ENCODE peak calls at places on chromosomes 5 and 9, in four cellular contexts. One of them, this sample, is unnamed.

GRCh38 chr5:36606052-36606436 is 362 bp upstream of the SLC1A3 start:
- DNase-seq in K562: no peak
- DNase-seq in esophagus muscularis mucosa: no peak
- DNase-seq in transverse colon: no peak
- DNase-seq in this sample: no peak

GRCh38 chr9:104861406-104861805 is 66.5 kb downstream of the ABCA1 start:
- DNase-seq in K562: no peak
- DNase-seq in esophagus muscularis mucosa: no peak
- DNase-seq in transverse colon: no peak
- DNase-seq in this sample: no peak

GRCh38 chr5:34865131-34865530 is 26.2 kb downstream of the TTC23L start:
- DNase-seq in K562: no peak
- DNase-seq in esophagus muscularis mucosa: no peak
- DNase-seq in transverse colon: no peak
- DNase-seq in this sample: no peak

GRCh38 chr9:110668528-110669167 is at the start of gene MUSK:
- DNase-seq in K562: no peak
- DNase-seq in esophagus muscularis mucosa: no peak
- DNase-seq in transverse colon: no peak
- DNase-seq in this sample: no peak

GRCh38 chr5:120252839-120253238 is 211.3 kb upstream of the PRR16 start:
- DNase-seq in K562: no peak
- DNase-seq in esophagus muscularis mucosa: no peak
- DNase-seq in transverse colon: no peak
- DNase-seq in this sample: no peak

GRCh38 chr5:82397741-82398320 is 119.7 kb upstream of the RPS23 start:
- DNase-seq in K562: no peak
- DNase-seq in esophagus muscularis mucosa: no peak
- DNase-seq in transverse colon: no peak
- DNase-seq in this sample: no peak

GRCh38 chr5:96374653-96375052 is 58.4 kb downstream of the PCSK1 start:
- DNase-seq in K562: no peak
- DNase-seq in esophagus muscularis mucosa: no peak
- DNase-seq in transverse colon: no peak
- DNase-seq in this sample: no peak

GRCh38 chr5:83107692-83108410 is 30.5 kb downstream of the XRCC4 start:
- DNase-seq in K562: no peak
- DNase-seq in esophagus muscularis mucosa: no peak
- DNase-seq in transverse colon: no peak
- DNase-seq in this sample: no peak

GRCh38 chr9:129328357-129329103 is 150.5 kb upstream of the IER5L start:
- DNase-seq in K562: no peak
- DNase-seq in esophagus muscularis mucosa: no peak
- DNase-seq in transverse colon: no peak
- DNase-seq in this sample: no peak

GRCh38 chr5:74148321-74148720 is 492.2 kb downstream of the ENC1 start:
- DNase-seq in K562: no peak
- DNase-seq in esophagus muscularis mucosa: no peak
- DNase-seq in transverse colon: no peak
- DNase-seq in this sample: no peak

GRCh38 chr5:5270958-5271605 is 131.0 kb downstream of the ADAMTS16 start:
- DNase-seq in K562: peak; percentile 9
- DNase-seq in esophagus muscularis mucosa: peak; percentile 92
- DNase-seq in transverse colon: peak; percentile 14
- DNase-seq in this sample: no peak

GRCh38 chr5:163569284-163569683 is 63.9 kb downstream of the MAT2B start:
- DNase-seq in K562: no peak
- DNase-seq in esophagus muscularis mucosa: no peak
- DNase-seq in transverse colon: no peak
- DNase-seq in this sample: no peak

GRCh38 chr9:100714372-100715099 is 136.7 kb downstream of the CAVIN4 start:
- DNase-seq in K562: peak; percentile 75
- DNase-seq in esophagus muscularis mucosa: no peak
- DNase-seq in transverse colon: peak; percentile 50
- DNase-seq in this sample: no peak

GRCh38 chr9:14627513-14627912 is 65.7 kb downstream of the ZDHHC21 start:
- DNase-seq in K562: no peak
- DNase-seq in esophagus muscularis mucosa: no peak
- DNase-seq in transverse colon: no peak
- DNase-seq in this sample: no peak

GRCh38 chr5:83294246-83294645 is 177.3 kb upstream of the VCAN start:
- DNase-seq in K562: no peak
- DNase-seq in esophagus muscularis mucosa: no peak
- DNase-seq in transverse colon: no peak
- DNase-seq in this sample: no peak

GRCh38 chr5:59089767-59090166 is 506.9 kb downstream of the RAB3C start:
- DNase-seq in K562: no peak
- DNase-seq in esophagus muscularis mucosa: no peak
- DNase-seq in transverse colon: no peak
- DNase-seq in this sample: no peak

GRCh38 chr5:38837416-38837815 is 8.4 kb upstream of the OSMR start:
- DNase-seq in K562: no peak
- DNase-seq in esophagus muscularis mucosa: no peak
- DNase-seq in transverse colon: no peak
- DNase-seq in this sample: no peak

GRCh38 chr9:121860744-121861143 is 209.3 kb downstream of the DAB2IP start:
- DNase-seq in K562: no peak
- DNase-seq in esophagus muscularis mucosa: no peak
- DNase-seq in transverse colon: no peak
- DNase-seq in this sample: no peak

GRCh38 chr5:20678814-20679298 is 690.9 kb upstream of the CDH18 start:
- DNase-seq in K562: peak; percentile 12
- DNase-seq in esophagus muscularis mucosa: no peak
- DNase-seq in transverse colon: no peak
- DNase-seq in this sample: no peak

GRCh38 chr5:160926428-160926827 is 74.4 kb upstream of the ATP10B start:
- DNase-seq in K562: no peak
- DNase-seq in esophagus muscularis mucosa: no peak
- DNase-seq in transverse colon: peak; percentile 83
- DNase-seq in this sample: no peak

GRCh38 chr9:92715488-92716231 is 45.7 kb upstream of the IPPK start:
- DNase-seq in K562: peak; percentile 76
- DNase-seq in esophagus muscularis mucosa: no peak
- DNase-seq in transverse colon: no peak
- DNase-seq in this sample: peak; percentile 90

GRCh38 chr5:108749130-108749861 is 1.6 kb downstream of the FER start:
- DNase-seq in K562: peak; percentile 57
- DNase-seq in esophagus muscularis mucosa: no peak
- DNase-seq in transverse colon: no peak
- DNase-seq in this sample: no peak

GRCh38 chr9:32992596-32993238 is 8.7 kb downstream of the APTX start:
- DNase-seq in K562: peak; percentile 12
- DNase-seq in esophagus muscularis mucosa: no peak
- DNase-seq in transverse colon: no peak
- DNase-seq in this sample: no peak

GRCh38 chr5:39452846-39453245 is 28.1 kb upstream of the DAB2 start:
- DNase-seq in K562: no peak
- DNase-seq in esophagus muscularis mucosa: no peak
- DNase-seq in transverse colon: no peak
- DNase-seq in this sample: no peak

GRCh38 chr5:79512692-79513518 is 1.0 kb downstream of the HOMER1 start:
- DNase-seq in K562: peak; percentile 48
- DNase-seq in esophagus muscularis mucosa: no peak
- DNase-seq in transverse colon: no peak
- DNase-seq in this sample: no peak

GRCh38 chr5:62317810-62318209 is 11.8 kb downstream of the KIF2A start:
- DNase-seq in K562: no peak
- DNase-seq in esophagus muscularis mucosa: no peak
- DNase-seq in transverse colon: no peak
- DNase-seq in this sample: no peak

GRCh38 chr5:124253421-124253820 is 493.0 kb downstream of the ZNF608 start:
- DNase-seq in K562: no peak
- DNase-seq in esophagus muscularis mucosa: peak; percentile 34
- DNase-seq in transverse colon: no peak
- DNase-seq in this sample: no peak

GRCh38 chr5:171599396-171599795 is 179.9 kb downstream of the FGF18 start:
- DNase-seq in K562: no peak
- DNase-seq in esophagus muscularis mucosa: no peak
- DNase-seq in transverse colon: no peak
- DNase-seq in this sample: peak; percentile 71

GRCh38 chr5:138542120-138542955 is 698 bp downstream of the ETF1 start:
- DNase-seq in K562: no peak
- DNase-seq in esophagus muscularis mucosa: no peak
- DNase-seq in transverse colon: peak; percentile 21
- DNase-seq in this sample: peak; percentile 88

GRCh38 chr5:168311061-168311566 is 19.7 kb downstream of the WWC1 start:
- DNase-seq in K562: peak; percentile 3
- DNase-seq in esophagus muscularis mucosa: no peak
- DNase-seq in transverse colon: peak; percentile 59
- DNase-seq in this sample: no peak

GRCh38 chr5:133605323-133605722 is 7.0 kb downstream of the FSTL4 start:
- DNase-seq in K562: no peak
- DNase-seq in esophagus muscularis mucosa: peak; percentile 62
- DNase-seq in transverse colon: no peak
- DNase-seq in this sample: no peak

GRCh38 chr9:14309403-14309802 is 4.5 kb downstream of the NFIB start:
- DNase-seq in K562: no peak
- DNase-seq in esophagus muscularis mucosa: no peak
- DNase-seq in transverse colon: no peak
- DNase-seq in this sample: no peak

GRCh38 chr5:61023131-61023530 is 78.1 kb downstream of the NDUFAF2 start:
- DNase-seq in K562: no peak
- DNase-seq in esophagus muscularis mucosa: no peak
- DNase-seq in transverse colon: no peak
- DNase-seq in this sample: no peak

GRCh38 chr5:150599281-150599680 is 41.2 kb upstream of the SYNPO start:
- DNase-seq in K562: no peak
- DNase-seq in esophagus muscularis mucosa: no peak
- DNase-seq in transverse colon: no peak
- DNase-seq in this sample: no peak

GRCh38 chr5:150598821-150599273 is 41.6 kb upstream of the SYNPO start:
- DNase-seq in K562: no peak
- DNase-seq in esophagus muscularis mucosa: no peak
- DNase-seq in transverse colon: no peak
- DNase-seq in this sample: no peak

GRCh38 chr5:150600951-150601773 is 39.3 kb upstream of the SYNPO start:
- DNase-seq in K562: no peak
- DNase-seq in esophagus muscularis mucosa: no peak
- DNase-seq in transverse colon: no peak
- DNase-seq in this sample: no peak

GRCh38 chr5:150601774-150602345 is 38.6 kb upstream of the SYNPO start:
- DNase-seq in K562: no peak
- DNase-seq in esophagus muscularis mucosa: no peak
- DNase-seq in transverse colon: no peak
- DNase-seq in this sample: no peak

GRCh38 chr5:150599917-150600511 is 40.4 kb upstream of the SYNPO start:
- DNase-seq in K562: no peak
- DNase-seq in esophagus muscularis mucosa: no peak
- DNase-seq in transverse colon: peak; percentile 76
- DNase-seq in this sample: no peak
- TF ChIP-seq POLR2AphosphoS5 in K562: no peak
- TF ChIP-seq POLR2AphosphoS5 in esophagus muscularis mucosa: no peak
- TF ChIP-seq POLR2AphosphoS5 in transverse colon: peak; percentile 15
- TF ChIP-seq POLR2AphosphoS5 in this sample: no peak

GRCh38 chr9:88533951-88534455 is 975 bp upstream of the NXNL2 start:
- DNase-seq in K562: peak; percentile 30
- DNase-seq in esophagus muscularis mucosa: no peak
- DNase-seq in transverse colon: peak; percentile 17
- DNase-seq in this sample: no peak
- TF ChIP-seq POLR2A in K562: no peak
- TF ChIP-seq POLR2A in esophagus muscularis mucosa: no peak
- TF ChIP-seq POLR2A in transverse colon: no peak
- TF ChIP-seq POLR2A in this sample: peak; percentile 21

GRCh38 chr5:178436326-178436940 is 153.8 kb downstream of the COL23A1 start:
- DNase-seq in K562: no peak
- DNase-seq in esophagus muscularis mucosa: no peak
- DNase-seq in transverse colon: no peak
- DNase-seq in this sample: peak; percentile 40

GRCh38 chr5:178437296-178438075 is 152.7 kb downstream of the COL23A1 start:
- DNase-seq in K562: no peak
- DNase-seq in esophagus muscularis mucosa: no peak
- DNase-seq in transverse colon: no peak
- DNase-seq in this sample: no peak

GRCh38 chr5:178434851-178435250 is 155.3 kb downstream of the COL23A1 start:
- DNase-seq in K562: no peak
- DNase-seq in esophagus muscularis mucosa: peak; percentile 88
- DNase-seq in transverse colon: no peak
- DNase-seq in this sample: peak; percentile 58

GRCh38 chr5:178434016-178434761 is 156.0 kb downstream of the COL23A1 start:
- DNase-seq in K562: no peak
- DNase-seq in esophagus muscularis mucosa: peak; percentile 91
- DNase-seq in transverse colon: no peak
- DNase-seq in this sample: peak; percentile 79

GRCh38 chr5:178435321-178436238 is 154.6 kb downstream of the COL23A1 start:
- DNase-seq in K562: no peak
- DNase-seq in esophagus muscularis mucosa: peak; percentile 66
- DNase-seq in transverse colon: no peak
- DNase-seq in this sample: peak; percentile 82
- H3K9me3 ChIP-seq in K562: no peaks in the 10 kb centered on the region
- H3K9me3 ChIP-seq in esophagus muscularis mucosa: peaks cover 6% of the 10 kb centered on the region
- H3K9me3 ChIP-seq in transverse colon: no peaks in the 10 kb centered on the region
- H3K9me3 ChIP-seq in this sample: no peaks in the 10 kb centered on the region

DNA sequence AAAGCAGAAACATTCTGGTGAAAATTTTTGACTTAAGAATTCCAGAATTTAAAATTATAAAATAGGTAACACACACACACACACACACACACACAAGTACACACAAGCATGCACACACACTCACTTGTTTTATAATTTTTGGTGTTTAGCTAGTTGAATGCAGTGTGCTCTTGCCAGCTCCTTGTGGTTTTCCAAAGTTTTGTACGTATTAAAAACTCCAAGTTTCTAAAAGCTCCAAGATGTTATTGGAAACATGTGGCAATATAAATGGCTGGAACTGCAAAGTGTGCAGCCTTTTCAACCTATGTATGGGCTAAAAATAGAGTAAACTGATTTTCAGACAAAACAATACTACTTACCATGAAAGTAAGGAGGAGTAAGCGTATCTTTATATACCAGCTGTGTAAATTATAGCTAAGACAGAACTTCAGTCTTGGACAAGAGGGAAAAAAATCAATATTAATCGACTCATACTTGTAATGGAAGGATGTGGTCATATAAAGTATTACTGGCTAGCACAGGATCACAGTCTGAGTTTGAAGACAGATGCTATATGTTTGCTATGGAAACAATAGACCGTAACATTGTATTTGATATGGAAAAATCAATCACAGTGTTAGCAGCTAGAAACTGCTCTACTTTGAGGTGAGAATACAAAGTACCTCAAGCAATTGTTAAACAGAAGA is 727.1 kb upstream of the GRAMD2B start:
- DNase-seq in K562: no peak
- DNase-seq in esophagus muscularis mucosa: no peak
- DNase-seq in transverse colon: no peak
- DNase-seq in this sample: no peak
- TF ChIP-seq POLR2AphosphoS5 in K562: no peak
- TF ChIP-seq POLR2AphosphoS5 in esophagus muscularis mucosa: no peak
- TF ChIP-seq POLR2AphosphoS5 in transverse colon: no peak
- TF ChIP-seq POLR2AphosphoS5 in this sample: no peak

This sample was measured in vagina.